ENCODE peak calls at places on chromosomes 11 and 22, in nine cellular contexts. One of them, this sample, is unnamed.

GRCh38 chr11:119144825-119145476 is 3.9 kb upstream of the ABCG4 start:
- DNase-seq in T-helper 9 cell: no peak
- DNase-seq in stimulated activated effector memory CD8-positive, alpha-beta T cell treated with anti-CD3 and anti-CD28 coated beads, Interleukin-12 subunit alpha, Interleukin-12 subunit beta, amount 100 ng/mL, for 72 hours: no peak
- DNase-seq in AG08396: peak; percentile 86
- DNase-seq in activated CD4-positive, alpha-beta T cell treated with anti-CD3 and anti-CD28 coated beads for 48 hours: peak; percentile 53
- DNase-seq in NCI-H748 treated with DMSO at 0.1 percent for 48 hours: peak; percentile 43
- DNase-seq in mucosa of descending colon: peak; percentile 84
- DNase-seq in midbrain: peak; percentile 9
- DNase-seq in endothelial cell: peak; percentile 70
- DNase-seq in this sample: peak; percentile 29

GRCh38 chr11:103055174-103055890 is 36.6 kb downstream of the DCUN1D5 start:
- DNase-seq in T-helper 9 cell: no peak
- DNase-seq in stimulated activated effector memory CD8-positive, alpha-beta T cell treated with anti-CD3 and anti-CD28 coated beads, Interleukin-12 subunit alpha, Interleukin-12 subunit beta, amount 100 ng/mL, for 72 hours: no peak
- DNase-seq in AG08396: peak; percentile 8
- DNase-seq in activated CD4-positive, alpha-beta T cell treated with anti-CD3 and anti-CD28 coated beads for 48 hours: no peak
- DNase-seq in NCI-H748 treated with DMSO at 0.1 percent for 48 hours: peak; percentile 4
- DNase-seq in mucosa of descending colon: peak; percentile 14
- DNase-seq in midbrain: peak; percentile 68
- DNase-seq in endothelial cell: no peak
- DNase-seq in this sample: no peak

GRCh38 chr11:46889689-46890475 is 28.5 kb downstream of the LRP4 start:
- DNase-seq in T-helper 9 cell: peak; percentile 67
- DNase-seq in stimulated activated effector memory CD8-positive, alpha-beta T cell treated with anti-CD3 and anti-CD28 coated beads, Interleukin-12 subunit alpha, Interleukin-12 subunit beta, amount 100 ng/mL, for 72 hours: peak; percentile 68
- DNase-seq in AG08396: peak; percentile 74
- DNase-seq in activated CD4-positive, alpha-beta T cell treated with anti-CD3 and anti-CD28 coated beads for 48 hours: peak; percentile 82
- DNase-seq in NCI-H748 treated with DMSO at 0.1 percent for 48 hours: peak; percentile 74
- DNase-seq in mucosa of descending colon: peak; percentile 94
- DNase-seq in midbrain: peak; percentile 88
- DNase-seq in endothelial cell: peak; percentile 79
- DNase-seq in this sample: peak; percentile 79

GRCh38 chr11:130449996-130450419 is 1.6 kb downstream of the ADAMTS15 start:
- DNase-seq in T-helper 9 cell: no peak
- DNase-seq in stimulated activated effector memory CD8-positive, alpha-beta T cell treated with anti-CD3 and anti-CD28 coated beads, Interleukin-12 subunit alpha, Interleukin-12 subunit beta, amount 100 ng/mL, for 72 hours: no peak
- DNase-seq in AG08396: peak; percentile 86
- DNase-seq in activated CD4-positive, alpha-beta T cell treated with anti-CD3 and anti-CD28 coated beads for 48 hours: peak; percentile 24
- DNase-seq in NCI-H748 treated with DMSO at 0.1 percent for 48 hours: no peak
- DNase-seq in mucosa of descending colon: peak; percentile 67
- DNase-seq in midbrain: no peak
- DNase-seq in endothelial cell: peak; percentile 68
- DNase-seq in this sample: peak; percentile 10

GRCh38 chr22:44901301-44901700 is 108.5 kb downstream of the PHF21B start:
- DNase-seq in T-helper 9 cell: no peak
- DNase-seq in stimulated activated effector memory CD8-positive, alpha-beta T cell treated with anti-CD3 and anti-CD28 coated beads, Interleukin-12 subunit alpha, Interleukin-12 subunit beta, amount 100 ng/mL, for 72 hours: no peak
- DNase-seq in AG08396: no peak
- DNase-seq in activated CD4-positive, alpha-beta T cell treated with anti-CD3 and anti-CD28 coated beads for 48 hours: no peak
- DNase-seq in NCI-H748 treated with DMSO at 0.1 percent for 48 hours: no peak
- DNase-seq in mucosa of descending colon: no peak
- DNase-seq in midbrain: no peak
- DNase-seq in endothelial cell: no peak
- DNase-seq in this sample: no peak

GRCh38 chr22:35397095-35397904 is 2.6 kb upstream of the MCM5 start:
- DNase-seq in T-helper 9 cell: no peak
- DNase-seq in stimulated activated effector memory CD8-positive, alpha-beta T cell treated with anti-CD3 and anti-CD28 coated beads, Interleukin-12 subunit alpha, Interleukin-12 subunit beta, amount 100 ng/mL, for 72 hours: no peak
- DNase-seq in AG08396: no peak
- DNase-seq in activated CD4-positive, alpha-beta T cell treated with anti-CD3 and anti-CD28 coated beads for 48 hours: no peak
- DNase-seq in NCI-H748 treated with DMSO at 0.1 percent for 48 hours: no peak
- DNase-seq in mucosa of descending colon: no peak
- DNase-seq in midbrain: no peak
- DNase-seq in endothelial cell: no peak
- DNase-seq in this sample: no peak

GRCh38 chr11:72885853-72886252 is 71.6 kb downstream of the ATG16L2 start:
- DNase-seq in T-helper 9 cell: no peak
- DNase-seq in stimulated activated effector memory CD8-positive, alpha-beta T cell treated with anti-CD3 and anti-CD28 coated beads, Interleukin-12 subunit alpha, Interleukin-12 subunit beta, amount 100 ng/mL, for 72 hours: no peak
- DNase-seq in AG08396: no peak
- DNase-seq in activated CD4-positive, alpha-beta T cell treated with anti-CD3 and anti-CD28 coated beads for 48 hours: no peak
- DNase-seq in NCI-H748 treated with DMSO at 0.1 percent for 48 hours: no peak
- DNase-seq in mucosa of descending colon: no peak
- DNase-seq in midbrain: no peak
- DNase-seq in endothelial cell: no peak
- DNase-seq in this sample: no peak

GRCh38 chr11:95451682-95452081 is 220.7 kb upstream of the SESN3 start:
- DNase-seq in T-helper 9 cell: no peak
- DNase-seq in stimulated activated effector memory CD8-positive, alpha-beta T cell treated with anti-CD3 and anti-CD28 coated beads, Interleukin-12 subunit alpha, Interleukin-12 subunit beta, amount 100 ng/mL, for 72 hours: no peak
- DNase-seq in AG08396: peak; percentile 62
- DNase-seq in activated CD4-positive, alpha-beta T cell treated with anti-CD3 and anti-CD28 coated beads for 48 hours: no peak
- DNase-seq in NCI-H748 treated with DMSO at 0.1 percent for 48 hours: no peak
- DNase-seq in mucosa of descending colon: no peak
- DNase-seq in midbrain: no peak
- DNase-seq in endothelial cell: no peak
- DNase-seq in this sample: no peak

GRCh38 chr11:7449841-7450214 is 35.5 kb upstream of the OLFML1 start:
- DNase-seq in T-helper 9 cell: no peak
- DNase-seq in stimulated activated effector memory CD8-positive, alpha-beta T cell treated with anti-CD3 and anti-CD28 coated beads, Interleukin-12 subunit alpha, Interleukin-12 subunit beta, amount 100 ng/mL, for 72 hours: no peak
- DNase-seq in AG08396: no peak
- DNase-seq in activated CD4-positive, alpha-beta T cell treated with anti-CD3 and anti-CD28 coated beads for 48 hours: no peak
- DNase-seq in NCI-H748 treated with DMSO at 0.1 percent for 48 hours: no peak
- DNase-seq in mucosa of descending colon: no peak
- DNase-seq in midbrain: no peak
- DNase-seq in endothelial cell: no peak
- DNase-seq in this sample: no peak

GRCh38 chr22:29964777-29965176 is 81.8 kb downstream of the MTMR3 start:
- DNase-seq in T-helper 9 cell: no peak
- DNase-seq in stimulated activated effector memory CD8-positive, alpha-beta T cell treated with anti-CD3 and anti-CD28 coated beads, Interleukin-12 subunit alpha, Interleukin-12 subunit beta, amount 100 ng/mL, for 72 hours: no peak
- DNase-seq in AG08396: no peak
- DNase-seq in activated CD4-positive, alpha-beta T cell treated with anti-CD3 and anti-CD28 coated beads for 48 hours: no peak
- DNase-seq in NCI-H748 treated with DMSO at 0.1 percent for 48 hours: no peak
- DNase-seq in mucosa of descending colon: no peak
- DNase-seq in midbrain: no peak
- DNase-seq in endothelial cell: no peak
- DNase-seq in this sample: no peak

GRCh38 chr11:74311352-74311926 is at the start of gene P4HA3:
- DNase-seq in T-helper 9 cell: peak; percentile 10
- DNase-seq in stimulated activated effector memory CD8-positive, alpha-beta T cell treated with anti-CD3 and anti-CD28 coated beads, Interleukin-12 subunit alpha, Interleukin-12 subunit beta, amount 100 ng/mL, for 72 hours: peak; percentile 20
- DNase-seq in AG08396: peak; percentile 84
- DNase-seq in activated CD4-positive, alpha-beta T cell treated with anti-CD3 and anti-CD28 coated beads for 48 hours: peak; percentile 71
- DNase-seq in NCI-H748 treated with DMSO at 0.1 percent for 48 hours: peak; percentile 27
- DNase-seq in mucosa of descending colon: peak; percentile 77
- DNase-seq in midbrain: no peak
- DNase-seq in endothelial cell: peak; percentile 67
- DNase-seq in this sample: peak; percentile 70

GRCh38 chr22:20080445-20080775 is 369 bp downstream of the DGCR8 start:
- DNase-seq in T-helper 9 cell: peak; percentile 67
- DNase-seq in stimulated activated effector memory CD8-positive, alpha-beta T cell treated with anti-CD3 and anti-CD28 coated beads, Interleukin-12 subunit alpha, Interleukin-12 subunit beta, amount 100 ng/mL, for 72 hours: peak; percentile 53
- DNase-seq in AG08396: peak; percentile 86
- DNase-seq in activated CD4-positive, alpha-beta T cell treated with anti-CD3 and anti-CD28 coated beads for 48 hours: peak; percentile 77
- DNase-seq in NCI-H748 treated with DMSO at 0.1 percent for 48 hours: no peak
- DNase-seq in mucosa of descending colon: peak; percentile 68
- DNase-seq in midbrain: no peak
- DNase-seq in endothelial cell: peak; percentile 65
- DNase-seq in this sample: peak; percentile 79

GRCh38 chr11:63682045-63682915 is 980 bp downstream of the RTN3 start:
- DNase-seq in T-helper 9 cell: no peak
- DNase-seq in stimulated activated effector memory CD8-positive, alpha-beta T cell treated with anti-CD3 and anti-CD28 coated beads, Interleukin-12 subunit alpha, Interleukin-12 subunit beta, amount 100 ng/mL, for 72 hours: no peak
- DNase-seq in AG08396: peak; percentile 48
- DNase-seq in activated CD4-positive, alpha-beta T cell treated with anti-CD3 and anti-CD28 coated beads for 48 hours: peak; percentile 24
- DNase-seq in NCI-H748 treated with DMSO at 0.1 percent for 48 hours: peak; percentile 38
- DNase-seq in mucosa of descending colon: peak; percentile 69
- DNase-seq in midbrain: peak; percentile 72
- DNase-seq in endothelial cell: no peak
- DNase-seq in this sample: peak; percentile 32

GRCh38 chr11:57180141-57180561 is 1.6 kb upstream of the LRRC55 start:
- DNase-seq in T-helper 9 cell: no peak
- DNase-seq in stimulated activated effector memory CD8-positive, alpha-beta T cell treated with anti-CD3 and anti-CD28 coated beads, Interleukin-12 subunit alpha, Interleukin-12 subunit beta, amount 100 ng/mL, for 72 hours: no peak
- DNase-seq in AG08396: no peak
- DNase-seq in activated CD4-positive, alpha-beta T cell treated with anti-CD3 and anti-CD28 coated beads for 48 hours: no peak
- DNase-seq in NCI-H748 treated with DMSO at 0.1 percent for 48 hours: no peak
- DNase-seq in mucosa of descending colon: no peak
- DNase-seq in midbrain: no peak
- DNase-seq in endothelial cell: no peak
- DNase-seq in this sample: no peak

GRCh38 chr11:396511-396947 is 2.5 kb downstream of the PKP3 start:
- DNase-seq in T-helper 9 cell: no peak
- DNase-seq in stimulated activated effector memory CD8-positive, alpha-beta T cell treated with anti-CD3 and anti-CD28 coated beads, Interleukin-12 subunit alpha, Interleukin-12 subunit beta, amount 100 ng/mL, for 72 hours: no peak
- DNase-seq in AG08396: peak; percentile 72
- DNase-seq in activated CD4-positive, alpha-beta T cell treated with anti-CD3 and anti-CD28 coated beads for 48 hours: no peak
- DNase-seq in NCI-H748 treated with DMSO at 0.1 percent for 48 hours: no peak
- DNase-seq in mucosa of descending colon: no peak
- DNase-seq in midbrain: no peak
- DNase-seq in endothelial cell: no peak
- DNase-seq in this sample: no peak

GRCh38 chr22:39508393-39508792 is 6.3 kb downstream of the MIEF1 start:
- DNase-seq in T-helper 9 cell: no peak
- DNase-seq in stimulated activated effector memory CD8-positive, alpha-beta T cell treated with anti-CD3 and anti-CD28 coated beads, Interleukin-12 subunit alpha, Interleukin-12 subunit beta, amount 100 ng/mL, for 72 hours: no peak
- DNase-seq in AG08396: no peak
- DNase-seq in activated CD4-positive, alpha-beta T cell treated with anti-CD3 and anti-CD28 coated beads for 48 hours: no peak
- DNase-seq in NCI-H748 treated with DMSO at 0.1 percent for 48 hours: no peak
- DNase-seq in mucosa of descending colon: no peak
- DNase-seq in midbrain: no peak
- DNase-seq in endothelial cell: no peak
- DNase-seq in this sample: no peak

GRCh38 chr22:36369922-36370781 is 17.6 kb downstream of the MYH9 start:
- DNase-seq in T-helper 9 cell: no peak
- DNase-seq in stimulated activated effector memory CD8-positive, alpha-beta T cell treated with anti-CD3 and anti-CD28 coated beads, Interleukin-12 subunit alpha, Interleukin-12 subunit beta, amount 100 ng/mL, for 72 hours: no peak
- DNase-seq in AG08396: no peak
- DNase-seq in activated CD4-positive, alpha-beta T cell treated with anti-CD3 and anti-CD28 coated beads for 48 hours: no peak
- DNase-seq in NCI-H748 treated with DMSO at 0.1 percent for 48 hours: peak; percentile 2
- DNase-seq in mucosa of descending colon: peak; percentile 79
- DNase-seq in midbrain: no peak
- DNase-seq in endothelial cell: no peak
- DNase-seq in this sample: no peak

GRCh38 chr11:69167916-69168691 is 12.4 kb downstream of the SMIM38 start:
- DNase-seq in T-helper 9 cell: no peak
- DNase-seq in stimulated activated effector memory CD8-positive, alpha-beta T cell treated with anti-CD3 and anti-CD28 coated beads, Interleukin-12 subunit alpha, Interleukin-12 subunit beta, amount 100 ng/mL, for 72 hours: no peak
- DNase-seq in AG08396: no peak
- DNase-seq in activated CD4-positive, alpha-beta T cell treated with anti-CD3 and anti-CD28 coated beads for 48 hours: no peak
- DNase-seq in NCI-H748 treated with DMSO at 0.1 percent for 48 hours: no peak
- DNase-seq in mucosa of descending colon: no peak
- DNase-seq in midbrain: no peak
- DNase-seq in endothelial cell: no peak
- DNase-seq in this sample: no peak

GRCh38 chr22:44445307-44445680 is 52.7 kb downstream of the RTL6 start:
- DNase-seq in T-helper 9 cell: no peak
- DNase-seq in stimulated activated effector memory CD8-positive, alpha-beta T cell treated with anti-CD3 and anti-CD28 coated beads, Interleukin-12 subunit alpha, Interleukin-12 subunit beta, amount 100 ng/mL, for 72 hours: no peak
- DNase-seq in AG08396: no peak
- DNase-seq in activated CD4-positive, alpha-beta T cell treated with anti-CD3 and anti-CD28 coated beads for 48 hours: no peak
- DNase-seq in NCI-H748 treated with DMSO at 0.1 percent for 48 hours: no peak
- DNase-seq in mucosa of descending colon: no peak
- DNase-seq in midbrain: no peak
- DNase-seq in endothelial cell: no peak
- DNase-seq in this sample: no peak

GRCh38 chr11:123429336-123429735 is 733 bp upstream of the GRAMD1B start:
- DNase-seq in T-helper 9 cell: no peak
- DNase-seq in stimulated activated effector memory CD8-positive, alpha-beta T cell treated with anti-CD3 and anti-CD28 coated beads, Interleukin-12 subunit alpha, Interleukin-12 subunit beta, amount 100 ng/mL, for 72 hours: no peak
- DNase-seq in AG08396: peak; percentile 75
- DNase-seq in activated CD4-positive, alpha-beta T cell treated with anti-CD3 and anti-CD28 coated beads for 48 hours: no peak
- DNase-seq in NCI-H748 treated with DMSO at 0.1 percent for 48 hours: no peak
- DNase-seq in mucosa of descending colon: no peak
- DNase-seq in midbrain: no peak
- DNase-seq in endothelial cell: no peak
- DNase-seq in this sample: no peak

GRCh38 chr22:32407332-32407731 is 4.7 kb downstream of the RTCB start:
- DNase-seq in T-helper 9 cell: no peak
- DNase-seq in stimulated activated effector memory CD8-positive, alpha-beta T cell treated with anti-CD3 and anti-CD28 coated beads, Interleukin-12 subunit alpha, Interleukin-12 subunit beta, amount 100 ng/mL, for 72 hours: no peak
- DNase-seq in AG08396: no peak
- DNase-seq in activated CD4-positive, alpha-beta T cell treated with anti-CD3 and anti-CD28 coated beads for 48 hours: no peak
- DNase-seq in NCI-H748 treated with DMSO at 0.1 percent for 48 hours: no peak
- DNase-seq in mucosa of descending colon: no peak
- DNase-seq in midbrain: no peak
- DNase-seq in endothelial cell: no peak
- DNase-seq in this sample: no peak

GRCh38 chr22:23913306-23913660 is 19.1 kb downstream of the MIF start:
- DNase-seq in T-helper 9 cell: no peak
- DNase-seq in stimulated activated effector memory CD8-positive, alpha-beta T cell treated with anti-CD3 and anti-CD28 coated beads, Interleukin-12 subunit alpha, Interleukin-12 subunit beta, amount 100 ng/mL, for 72 hours: no peak
- DNase-seq in AG08396: no peak
- DNase-seq in activated CD4-positive, alpha-beta T cell treated with anti-CD3 and anti-CD28 coated beads for 48 hours: peak; percentile 40
- DNase-seq in NCI-H748 treated with DMSO at 0.1 percent for 48 hours: no peak
- DNase-seq in mucosa of descending colon: no peak
- DNase-seq in midbrain: no peak
- DNase-seq in endothelial cell: no peak
- DNase-seq in this sample: peak; percentile 37

GRCh38 chr11:2916114-2916891 is 12.9 kb downstream of the PHLDA2 start:
- DNase-seq in T-helper 9 cell: no peak
- DNase-seq in stimulated activated effector memory CD8-positive, alpha-beta T cell treated with anti-CD3 and anti-CD28 coated beads, Interleukin-12 subunit alpha, Interleukin-12 subunit beta, amount 100 ng/mL, for 72 hours: no peak
- DNase-seq in AG08396: no peak
- DNase-seq in activated CD4-positive, alpha-beta T cell treated with anti-CD3 and anti-CD28 coated beads for 48 hours: no peak
- DNase-seq in NCI-H748 treated with DMSO at 0.1 percent for 48 hours: no peak
- DNase-seq in mucosa of descending colon: no peak
- DNase-seq in midbrain: no peak
- DNase-seq in endothelial cell: no peak
- DNase-seq in this sample: no peak

GRCh38 chr22:48837341-48837935 is 990.2 kb downstream of the BRD1 start:
- DNase-seq in T-helper 9 cell: no peak
- DNase-seq in stimulated activated effector memory CD8-positive, alpha-beta T cell treated with anti-CD3 and anti-CD28 coated beads, Interleukin-12 subunit alpha, Interleukin-12 subunit beta, amount 100 ng/mL, for 72 hours: no peak
- DNase-seq in AG08396: no peak
- DNase-seq in activated CD4-positive, alpha-beta T cell treated with anti-CD3 and anti-CD28 coated beads for 48 hours: no peak
- DNase-seq in NCI-H748 treated with DMSO at 0.1 percent for 48 hours: no peak
- DNase-seq in mucosa of descending colon: no peak
- DNase-seq in midbrain: no peak
- DNase-seq in endothelial cell: no peak
- DNase-seq in this sample: no peak

GRCh38 chr11:48109046-48109666 is 107.5 kb upstream of the OR4B1 start:
- DNase-seq in T-helper 9 cell: no peak
- DNase-seq in stimulated activated effector memory CD8-positive, alpha-beta T cell treated with anti-CD3 and anti-CD28 coated beads, Interleukin-12 subunit alpha, Interleukin-12 subunit beta, amount 100 ng/mL, for 72 hours: no peak
- DNase-seq in AG08396: peak; percentile 46
- DNase-seq in activated CD4-positive, alpha-beta T cell treated with anti-CD3 and anti-CD28 coated beads for 48 hours: no peak
- DNase-seq in NCI-H748 treated with DMSO at 0.1 percent for 48 hours: peak; percentile 28
- DNase-seq in mucosa of descending colon: no peak
- DNase-seq in midbrain: peak; percentile 69
- DNase-seq in endothelial cell: no peak
- DNase-seq in this sample: no peak

GRCh38 chr22:21688706-21689381 is 23.0 kb downstream of the PPIL2 start:
- DNase-seq in T-helper 9 cell: no peak
- DNase-seq in stimulated activated effector memory CD8-positive, alpha-beta T cell treated with anti-CD3 and anti-CD28 coated beads, Interleukin-12 subunit alpha, Interleukin-12 subunit beta, amount 100 ng/mL, for 72 hours: no peak
- DNase-seq in AG08396: no peak
- DNase-seq in activated CD4-positive, alpha-beta T cell treated with anti-CD3 and anti-CD28 coated beads for 48 hours: no peak
- DNase-seq in NCI-H748 treated with DMSO at 0.1 percent for 48 hours: no peak
- DNase-seq in mucosa of descending colon: no peak
- DNase-seq in midbrain: no peak
- DNase-seq in endothelial cell: no peak
- DNase-seq in this sample: no peak

GRCh38 chr22:27226666-27227065 is 569.3 kb downstream of the MIAT start:
- DNase-seq in T-helper 9 cell: no peak
- DNase-seq in stimulated activated effector memory CD8-positive, alpha-beta T cell treated with anti-CD3 and anti-CD28 coated beads, Interleukin-12 subunit alpha, Interleukin-12 subunit beta, amount 100 ng/mL, for 72 hours: no peak
- DNase-seq in AG08396: no peak
- DNase-seq in activated CD4-positive, alpha-beta T cell treated with anti-CD3 and anti-CD28 coated beads for 48 hours: no peak
- DNase-seq in NCI-H748 treated with DMSO at 0.1 percent for 48 hours: no peak
- DNase-seq in mucosa of descending colon: no peak
- DNase-seq in midbrain: no peak
- DNase-seq in endothelial cell: no peak
- DNase-seq in this sample: no peak

GRCh38 chr11:57647960-57648776 is 1.5 kb downstream of the YPEL4 start:
- DNase-seq in T-helper 9 cell: no peak
- DNase-seq in stimulated activated effector memory CD8-positive, alpha-beta T cell treated with anti-CD3 and anti-CD28 coated beads, Interleukin-12 subunit alpha, Interleukin-12 subunit beta, amount 100 ng/mL, for 72 hours: no peak
- DNase-seq in AG08396: peak; percentile 36
- DNase-seq in activated CD4-positive, alpha-beta T cell treated with anti-CD3 and anti-CD28 coated beads for 48 hours: no peak
- DNase-seq in NCI-H748 treated with DMSO at 0.1 percent for 48 hours: no peak
- DNase-seq in mucosa of descending colon: no peak
- DNase-seq in midbrain: no peak
- DNase-seq in endothelial cell: no peak
- DNase-seq in this sample: no peak

GRCh38 chr11:44595964-44596381 is 30.5 kb downstream of the CD82 start:
- DNase-seq in T-helper 9 cell: no peak
- DNase-seq in stimulated activated effector memory CD8-positive, alpha-beta T cell treated with anti-CD3 and anti-CD28 coated beads, Interleukin-12 subunit alpha, Interleukin-12 subunit beta, amount 100 ng/mL, for 72 hours: no peak
- DNase-seq in AG08396: no peak
- DNase-seq in activated CD4-positive, alpha-beta T cell treated with anti-CD3 and anti-CD28 coated beads for 48 hours: no peak
- DNase-seq in NCI-H748 treated with DMSO at 0.1 percent for 48 hours: no peak
- DNase-seq in mucosa of descending colon: no peak
- DNase-seq in midbrain: peak; percentile 72
- DNase-seq in endothelial cell: no peak
- DNase-seq in this sample: no peak

GRCh38 chr11:59755701-59756495 is 722 bp downstream of the STX3 start:
- DNase-seq in T-helper 9 cell: peak; percentile 57
- DNase-seq in stimulated activated effector memory CD8-positive, alpha-beta T cell treated with anti-CD3 and anti-CD28 coated beads, Interleukin-12 subunit alpha, Interleukin-12 subunit beta, amount 100 ng/mL, for 72 hours: peak; percentile 22
- DNase-seq in AG08396: peak; percentile 84
- DNase-seq in activated CD4-positive, alpha-beta T cell treated with anti-CD3 and anti-CD28 coated beads for 48 hours: peak; percentile 40
- DNase-seq in NCI-H748 treated with DMSO at 0.1 percent for 48 hours: peak; percentile 31
- DNase-seq in mucosa of descending colon: peak; percentile 88
- DNase-seq in midbrain: peak; percentile 49
- DNase-seq in endothelial cell: peak; percentile 61
- DNase-seq in this sample: peak; percentile 50

GRCh38 chr11:61539009-61539408 is 30.5 kb downstream of the LRRC10B start:
- DNase-seq in T-helper 9 cell: no peak
- DNase-seq in stimulated activated effector memory CD8-positive, alpha-beta T cell treated with anti-CD3 and anti-CD28 coated beads, Interleukin-12 subunit alpha, Interleukin-12 subunit beta, amount 100 ng/mL, for 72 hours: no peak
- DNase-seq in AG08396: no peak
- DNase-seq in activated CD4-positive, alpha-beta T cell treated with anti-CD3 and anti-CD28 coated beads for 48 hours: no peak
- DNase-seq in NCI-H748 treated with DMSO at 0.1 percent for 48 hours: no peak
- DNase-seq in mucosa of descending colon: no peak
- DNase-seq in midbrain: peak; percentile 13
- DNase-seq in endothelial cell: no peak
- DNase-seq in this sample: no peak

This sample was measured in stimulated activated naive CD8-positive, alpha-beta T cell treated with anti-CD3 and anti-CD28 coated beads, Interleukin-15, Interleukin-2, amounts not matched to agents 100 U/mL and 50 U/mL, for 24 hours.